ENCODE peak calls at places on chromosomes 3 and 15, in seven cellular contexts. W is central memory CD4-positive, alpha-beta T cell; D is fibroblast of pulmonary artery; L is dermis blood vessel endothelial cell; V is activated T-cell treated with anti-CD3 and anti-CD28 coated beads, Interleukin-2, amount 50 U/mL, for 72 hours; O is SJSA1; R is NCI-H774. N is an unnamed sample.

GRCh38 chr3:48435223-48435595 is 4.7 kb downstream of the CCDC51 start:
- DNase-seq in R (no peak), W (no peak), D (no peak), O (no peak), V (no peak), L (no peak), N (no peak)

GRCh38 chr3:111509308-111509707 is 32.7 kb upstream of the CD96 start:
- DNase-seq in W (no peak), O (no peak), D (no peak), R (no peak), V (no peak), L (no peak), N (no peak)

GRCh38 chr15:48748535-48748934 is 62.3 kb downstream of the CEP152 start:
- DNase-seq in V (no peak), O (no peak), W (no peak), R (no peak), L (no peak), D (peak; percentile 38), N (peak; percentile 65)

GRCh38 chr3:40317061-40317676 is 7.7 kb downstream of the EIF1B start:
- DNase-seq in D (peak; percentile 84), R (peak; percentile 31), V (peak; percentile 48), O (no peak), W (peak; percentile 50), L (peak; percentile 85), N (peak; percentile 36)

GRCh38 chr15:78000089-78000926 is 77.2 kb downstream of the TBC1D2B start:
- DNase-seq in D (peak; percentile 56), W (peak; percentile 80), O (peak; percentile 64), V (peak; percentile 83), R (no peak), L (peak; percentile 87), N (peak; percentile 25)

GRCh38 chr3:89246326-89246725 is 138.9 kb downstream of the EPHA3 start:
- DNase-seq in O (no peak), L (no peak), D (no peak), R (no peak), W (no peak), V (no peak), N (no peak)

GRCh38 chr3:28940530-28940929 is 340.3 kb upstream of the RBMS3 start:
- DNase-seq in O (peak; percentile 45), W (no peak), D (peak; percentile 90), R (no peak), V (no peak), L (peak; percentile 4), N (peak; percentile 98)

GRCh38 chr3:171648079-171648478 is 162.2 kb downstream of the PLD1 start:
- DNase-seq in W (no peak), D (no peak), V (no peak), L (no peak), O (no peak), R (no peak), N (no peak)

GRCh38 chr3:154164387-154164786 is 43.2 kb downstream of the ARHGEF26 start:
- DNase-seq in V (no peak), L (no peak), D (no peak), R (no peak), O (no peak), W (no peak), N (no peak)

GRCh38 chr3:57544181-57545125 is at the start of gene DNAH12:
- DNase-seq in O (peak; percentile 45), V (no peak), W (no peak), L (peak; percentile 67), D (peak; percentile 45), R (peak; percentile 61), N (peak; percentile 47)

GRCh38 chr3:194485876-194486539 is 794 bp downstream of the ATP13A3 start:
- DNase-seq in V (peak; percentile 65), L (peak; percentile 69), D (peak; percentile 58), W (peak; percentile 42), R (no peak), O (peak; percentile 48), N (no peak)

GRCh38 chr3:16309558-16309957 is 44.5 kb downstream of the OXNAD1 start:
- DNase-seq in W (peak; percentile 71), D (peak; percentile 64), V (peak; percentile 63), R (no peak), L (peak; percentile 37), O (no peak), N (peak; percentile 82)

GRCh38 chr3:133377396-133377795 is 22.5 kb upstream of the BFSP2 start:
- DNase-seq in R (peak; percentile 5), L (peak; percentile 74), D (peak; percentile 77), W (no peak), V (no peak), O (no peak), N (peak; percentile 23)

GRCh38 chr3:196772102-196772501 is 32.4 kb downstream of the PAK2 start:
- DNase-seq in R (no peak), V (no peak), W (no peak), O (no peak), D (no peak), L (no peak), N (no peak)

GRCh38 chr15:40743921-40744809 is 10.9 kb downstream of the RMDN3 start:
- DNase-seq in W (peak; percentile 75), L (no peak), R (no peak), D (peak; percentile 80), O (no peak), V (peak; percentile 79), N (peak; percentile 53)

GRCh38 chr15:63157891-63158431 is 684 bp upstream of the RPS27L start:
- DNase-seq in V (peak; percentile 44), R (peak; percentile 16), W (no peak), D (peak; percentile 85), O (peak; percentile 83), L (peak; percentile 83), N (peak; percentile 77)

GRCh38 chr3:15794303-15794771 is 3.4 kb downstream of the ANKRD28 start:
- DNase-seq in D (peak; percentile 77), W (peak; percentile 65), V (no peak), R (no peak), L (peak; percentile 64), O (no peak), N (peak; percentile 72)

GRCh38 chr15:52682776-52683175 is 3.6 kb upstream of the ATOSA start:
- DNase-seq in R (no peak), O (no peak), L (no peak), D (no peak), V (no peak), W (peak; percentile 67), N (no peak)

GRCh38 chr3:136954246-136954645 is 3.5 kb upstream of the IL20RB start:
- DNase-seq in R (no peak), V (no peak), D (no peak), L (no peak), W (no peak), O (no peak), N (peak; percentile 46)

GRCh38 chr3:22887664-22888291 is 315.3 kb upstream of the UBE2E2 start:
- DNase-seq in W (no peak), O (no peak), L (peak; percentile 44), V (no peak), R (peak; percentile 12), D (peak; percentile 61), N (peak; percentile 6)

GRCh38 chr15:47715856-47716445 is 1.4 kb upstream of the SEMA6D start:
- DNase-seq in V (no peak), W (no peak), L (peak; percentile 65), O (no peak), D (peak; percentile 62), R (no peak), N (peak; percentile 3)

GRCh38 chr3:15023249-15023648 is 41.9 kb downstream of the MRPS25 start:
- DNase-seq in W (no peak), R (no peak), V (no peak), L (no peak), O (no peak), D (no peak), N (no peak)

GRCh38 chr15:96166223-96167200 is 164.0 kb upstream of the NR2F2 start:
- DNase-seq in D (no peak), R (no peak), V (no peak), L (no peak), W (no peak), O (no peak), N (peak; percentile 10)

GRCh38 chr3:29901097-29901496 is 620.2 kb downstream of the RBMS3 start:
- DNase-seq in R (no peak), V (no peak), D (peak; percentile 53), O (no peak), L (peak; percentile 64), W (no peak), N (peak; percentile 12)

GRCh38 chr3:188901126-188901525 is 270.6 kb upstream of the TPRG1 start:
- DNase-seq in L (peak; percentile 73), O (no peak), R (no peak), V (no peak), W (no peak), D (no peak), N (peak; percentile 59)

GRCh38 chr3:69294014-69294771 is 91.7 kb downstream of the FRMD4B start:
- DNase-seq in W (no peak), L (no peak), R (no peak), V (peak; percentile 8), D (peak; percentile 70), O (no peak), N (peak; percentile 44)

GRCh38 chr3:46318207-46318606 is 35.7 kb upstream of the CCR2 start:
- DNase-seq in V (no peak), L (no peak), R (no peak), W (no peak), D (no peak), O (no peak), N (no peak)

GRCh38 chr15:81157939-81158223 is 23.8 kb downstream of the CFAP161 start:
- DNase-seq in R (no peak), V (no peak), L (no peak), W (no peak), D (no peak), O (no peak), N (no peak)

GRCh38 chr15:49273734-49274318 is 103.8 kb downstream of the GALK2 start:
- DNase-seq in V (no peak), W (no peak), L (no peak), O (no peak), D (no peak), R (peak; percentile 15), N (no peak)

GRCh38 chr3:53046171-53047170 is 598 bp upstream of the SFMBT1 start:
- DNase-seq in V (peak; percentile 78), D (peak; percentile 18), W (peak; percentile 57), R (no peak), O (peak; percentile 49), L (peak; percentile 41), N (no peak)

GRCh38 chr3:73571238-73571741 is 53.5 kb downstream of the PDZRN3 start:
- DNase-seq in R (no peak), V (no peak), D (no peak), W (no peak), O (no peak), L (no peak), N (no peak)

GRCh38 chr3:186985713-186986364 is 55.5 kb downstream of the ST6GAL1 start:
- DNase-seq in L (no peak), W (no peak), D (peak; percentile 33), V (no peak), O (no peak), R (no peak), N (no peak)

GRCh38 chr3:111803123-111803593 is 55.9 kb upstream of the PHLDB2 start:
- DNase-seq in V (no peak), O (peak; percentile 93), R (no peak), W (no peak), D (peak; percentile 99), L (peak; percentile 41), N (peak; percentile 100)

GRCh38 chr3:98359993-98360675 is 6.5 kb downstream of the OR5K4 start:
- DNase-seq in R (no peak), L (no peak), D (no peak), O (no peak), W (no peak), V (peak; percentile 35), N (no peak)

GRCh38 chr3:148748323-148748722 is 50.6 kb downstream of the AGTR1 start:
- DNase-seq in R (no peak), W (no peak), L (no peak), O (no peak), V (no peak), D (no peak), N (no peak)

GRCh38 chr3:173354124-173354523 is 43.4 kb upstream of the NLGN1 start:
- DNase-seq in W (no peak), R (no peak), O (no peak), V (no peak), L (no peak), D (no peak), N (no peak)

GRCh38 chr3:43754316-43754715 is 63.6 kb downstream of the ABHD5 start:
- DNase-seq in V (no peak), O (no peak), L (no peak), D (no peak), W (no peak), R (no peak), N (peak; percentile 21)